ENCODE peak calls at places on chromosomes 16 and 17, in five cellular contexts. A is WTC11, E is amniotic stem cell, W is NCI-H748 treated with DMSO at 0.1 percent for 48 hours, H is ascending aorta. R is an unnamed sample.

GRCh38 chr17:64974750-64975317 is 55.6 kb upstream of the LRRC37A3 start:
- DNase-seq in W (no peak), E (no peak), A (no peak), H (no peak), R (no peak)

GRCh38 chr17:76452646-76453430 is at the start of gene UBE2O:
- DNase-seq in H (peak), W (peak), A (peak), E (peak), R (peak)

GRCh38 chr16:56372938-56373337 is 52.4 kb downstream of the AMFR start:
- DNase-seq in W (no peak), E (no peak), H (no peak), A (no peak), R (no peak)

GRCh38 chr16:20711277-20711911 is 13.9 kb upstream of the ACSM1 start:
- DNase-seq in W (no peak), H (no peak), A (no peak), E (no peak), R (no peak)

GRCh38 chr17:11598274-11599221 is at the start of gene DNAH9:
- DNase-seq in H (peak), E (no peak), W (peak), A (peak), R (peak)

GRCh38 chr16:15707332-15707731 is 57.3 kb downstream of the NDE1 start:
- DNase-seq in W (no peak), H (no peak), E (no peak), A (no peak), R (no peak)

GRCh38 chr17:78125138-78125913 is 3.2 kb downstream of the TMC6 start:
- DNase-seq in W (no peak), H (no peak), E (no peak), A (no peak), R (no peak)

GRCh38 chr17:73639322-73639721 is 4.9 kb downstream of the SDK2 start:
- DNase-seq in W (no peak), H (peak), E (no peak), A (no peak), R (peak)

GRCh38 chr17:28549274-28550132 is 2.9 kb downstream of the UNC119 start:
- DNase-seq in A (no peak), H (no peak), W (no peak), E (no peak), R (no peak)

GRCh38 chr17:57946798-57947358 is 8.3 kb downstream of the CUEDC1 start:
- DNase-seq in W (no peak), A (no peak), E (no peak), H (no peak), R (no peak)

GRCh38 chr16:81633147-81633619 is 145.9 kb upstream of the PLCG2 start:
- DNase-seq in W (peak), E (no peak), H (no peak), A (peak), R (no peak)

GRCh38 chr16:53664724-53665345 is 38.8 kb downstream of the RPGRIP1L start:
- DNase-seq in A (no peak), W (no peak), E (peak), H (no peak), R (no peak)

GRCh38 chr17:61583242-61583641 is 7.8 kb downstream of the NACA2 start:
- DNase-seq in W (no peak), H (no peak), A (no peak), E (peak), R (no peak)

GRCh38 chr16:10122546-10122945 is 59.7 kb downstream of the GRIN2A start:
- DNase-seq in A (peak), H (no peak), W (no peak), E (no peak), R (no peak)

GRCh38 chr17:76844485-76844829 is 23.7 kb upstream of the MGAT5B start:
- DNase-seq in W (no peak), H (no peak), A (no peak), E (no peak), R (no peak)

GRCh38 chr17:69269174-69269998 is 40.8 kb upstream of the ABCA10 start:
- DNase-seq in A (no peak), W (no peak), H (no peak), E (peak), R (no peak)

GRCh38 chr16:23317266-23317661 is 15.2 kb downstream of the SCNN1B start:
- DNase-seq in A (no peak), W (no peak), H (no peak), E (no peak), R (no peak)

GRCh38 chr16:86844691-86845090 is 266.3 kb downstream of the FOXL1 start:
- DNase-seq in H (no peak), A (no peak), W (no peak), E (no peak), R (no peak)

GRCh38 chr16:88691924-88692560 is 5.7 kb upstream of the SNAI3 start:
- DNase-seq in H (no peak), A (no peak), W (no peak), E (no peak), R (no peak)

GRCh38 chr16:4994719-4995434 is 36.7 kb downstream of the SEC14L5 start:
- DNase-seq in E (no peak), A (no peak), W (no peak), H (no peak), R (no peak)

GRCh38 chr17:76826290-76827138 is 41.7 kb upstream of the MGAT5B start:
- DNase-seq in A (no peak), H (no peak), E (no peak), W (no peak), R (no peak)

GRCh38 chr16:81106826-81107503 is 10.8 kb upstream of the GCSH start:
- DNase-seq in E (no peak), A (no peak), H (no peak), W (no peak), R (no peak)

GRCh38 chr17:48613862-48614694 is 1.0 kb downstream of the HOXB8 start:
- DNase-seq in A (no peak), E (no peak), H (no peak), W (no peak), R (no peak)